ENCODE peak calls at places on chromosomes 6 and 20, in seven cellular contexts. Q is foreskin keratinocyte, G is cardiac fibroblast, Z is upper lobe of right lung, W is fibroblast of mammary gland, R is foreskin fibroblast, K is psoas muscle. C is an unnamed sample.

GRCh38 chr6:74863968-74864367 is 341.9 kb downstream of the COL12A1 start:
- DNase-seq in Q (no peak), K (no peak), R (no peak), G (peak), Z (no peak), W (no peak), C (no peak)

GRCh38 chr6:112781236-112781635 is 434.1 kb downstream of the RFPL4B start:
- DNase-seq in Q (no peak), K (no peak), Z (no peak), W (peak), G (peak), R (peak), C (no peak)

GRCh38 chr6:33794910-33795615 is 6.1 kb upstream of the LEMD2 start:
- DNase-seq in Q (no peak), K (no peak), G (no peak), W (no peak), Z (no peak), R (no peak), C (no peak)

GRCh38 chr20:49594143-49594928 is 26.4 kb upstream of the PTGIS start:
- DNase-seq in W (peak), Z (no peak), K (peak), Q (peak), G (peak), R (peak), C (peak)

GRCh38 chr6:3194535-3195376 is 32.7 kb downstream of the TUBB2B start:
- DNase-seq in R (no peak), G (peak), W (peak), Z (no peak), K (no peak), Q (no peak), C (no peak)

GRCh38 chr6:49551126-49551865 is 828 bp downstream of the C6orf141 start:
- DNase-seq in R (peak), Z (no peak), K (no peak), W (no peak), G (no peak), Q (peak), C (no peak)

GRCh38 chr6:48061630-48062029 is 49.4 kb downstream of the PTCHD4 start:
- DNase-seq in Q (peak), R (peak), G (peak), Z (no peak), K (no peak), W (peak), C (no peak)

GRCh38 chr6:144415014-144415413 is 129.9 kb downstream of the UTRN start:
- DNase-seq in W (peak), R (peak), K (no peak), G (peak), Z (no peak), Q (peak), C (no peak)

GRCh38 chr6:10140121-10140520 is 274.8 kb downstream of the TFAP2A start:
- DNase-seq in Q (no peak), G (no peak), K (no peak), R (no peak), W (no peak), Z (no peak), C (no peak)

GRCh38 chr20:36629719-36630340 is 16.2 kb downstream of the SLA2 start:
- DNase-seq in K (no peak), W (no peak), Z (no peak), G (no peak), Q (no peak), R (no peak), C (no peak)

GRCh38 chr6:79455446-79455845 is 81.8 kb downstream of the LCA5 start:
- DNase-seq in W (no peak), Z (no peak), G (no peak), K (no peak), R (no peak), Q (no peak), C (no peak)

GRCh38 chr6:24720131-24720603 is 1.2 kb upstream of the C6orf62 start:
- DNase-seq in R (peak), Q (peak), K (peak), W (peak), Z (peak), G (peak), C (peak)

GRCh38 chr6:34332255-34333198 is 59.9 kb downstream of the NUDT3 start:
- DNase-seq in R (no peak), W (no peak), G (no peak), Z (no peak), Q (no peak), K (no peak), C (no peak)

GRCh38 chr6:25026723-25027122 is 91.0 kb upstream of the RIPOR2 start:
- DNase-seq in R (no peak), K (no peak), W (no peak), Z (peak), Q (peak), G (no peak), C (no peak)

GRCh38 chr6:73985891-73986290 is 289.9 kb downstream of the CD109 start:
- DNase-seq in R (peak), Z (no peak), Q (peak), G (peak), K (no peak), W (peak), C (no peak)

GRCh38 chr6:33313105-33313708 is 671 bp downstream of the TAPBP start:
- DNase-seq in G (peak), Q (no peak), W (no peak), R (peak), K (peak), Z (peak), C (no peak)

GRCh38 chr20:4898282-4898681 is 103.0 kb downstream of the SLC23A2 start:
- DNase-seq in R (peak), W (peak), G (peak), Q (peak), Z (no peak), K (peak), C (no peak)

GRCh38 chr6:47197672-47198640 is 111.7 kb downstream of the TNFRSF21 start:
- DNase-seq in Q (peak), W (no peak), Z (no peak), K (no peak), R (no peak), G (no peak), C (no peak)

GRCh38 chr6:108947114-108947854 is 99.1 kb downstream of the ARMC2 start:
- DNase-seq in K (no peak), R (peak), Q (peak), G (peak), W (peak), Z (no peak), C (peak)

GRCh38 chr20:46218656-46219055 is 89.6 kb downstream of the CDH22 start:
- DNase-seq in K (no peak), Q (no peak), R (no peak), W (no peak), G (no peak), Z (no peak), C (no peak)

GRCh38 chr6:154555075-154555677 is 44.7 kb upstream of the CNKSR3 start:
- DNase-seq in G (peak), Q (peak), K (no peak), Z (no peak), R (peak), W (no peak), C (no peak)

GRCh38 chr6:16236648-16237199 is 1.7 kb upstream of the GMPR start:
- DNase-seq in G (peak), Z (no peak), W (peak), K (no peak), Q (no peak), R (peak), C (no peak)

GRCh38 chr6:85078071-85078470 is 313.7 kb upstream of the TBX18 start:
- DNase-seq in Q (peak), Z (no peak), K (no peak), R (peak), W (peak), G (peak), C (no peak)

GRCh38 chr6:135181333-135182119 is 418 bp downstream of the MYB start:
- DNase-seq in G (no peak), K (no peak), W (no peak), Q (peak), Z (no peak), R (peak), C (no peak)

GRCh38 chr6:141956046-141956761 is 176.5 kb upstream of the GJE1 start:
- DNase-seq in Q (peak), R (peak), W (peak), G (peak), K (no peak), Z (no peak), C (no peak)

GRCh38 chr6:170222498-170223471 is 68.1 kb downstream of the DLL1 start:
- DNase-seq in Q (no peak), G (no peak), Z (peak), W (no peak), K (no peak), R (no peak), C (peak)

GRCh38 chr6:123794190-123794589 is 9.5 kb upstream of the NKAIN2 start:
- DNase-seq in Z (no peak), Q (no peak), R (no peak), G (no peak), W (no peak), K (no peak), C (no peak)

GRCh38 chr6:35757461-35758123 is 18.8 kb upstream of the CLPSL2 start:
- DNase-seq in Z (no peak), W (peak), G (peak), Q (peak), R (peak), K (no peak), C (no peak)

DNA sequence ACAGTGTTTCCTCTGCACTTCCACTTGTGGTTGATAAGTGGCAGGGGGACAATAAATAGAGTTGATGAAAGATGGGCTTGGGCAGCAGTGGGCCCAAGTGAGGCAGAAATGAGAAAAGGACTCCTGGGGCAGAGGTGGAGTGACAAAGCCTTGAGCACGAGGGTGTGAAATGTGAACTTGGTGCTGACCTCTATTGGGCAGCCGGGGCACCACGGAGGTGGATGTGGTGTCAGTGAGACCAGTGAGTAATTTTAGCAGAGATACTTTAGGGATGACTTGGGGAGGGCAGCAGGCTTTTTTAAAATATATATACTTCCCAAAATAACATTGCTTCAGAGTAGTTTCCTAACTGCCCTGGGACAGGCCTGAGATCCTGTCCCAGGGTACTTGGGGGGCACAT is 30.6 kb upstream of the MYLK2 start:
- DNase-seq in K (peak), Z (no peak), R (peak), G (peak), W (peak), Q (no peak), C (no peak)
- TF ChIP-seq CTCF in K (no peak), Z (no peak), R (no peak), G (peak), W (peak), Q (no peak), C (no peak)

DNA sequence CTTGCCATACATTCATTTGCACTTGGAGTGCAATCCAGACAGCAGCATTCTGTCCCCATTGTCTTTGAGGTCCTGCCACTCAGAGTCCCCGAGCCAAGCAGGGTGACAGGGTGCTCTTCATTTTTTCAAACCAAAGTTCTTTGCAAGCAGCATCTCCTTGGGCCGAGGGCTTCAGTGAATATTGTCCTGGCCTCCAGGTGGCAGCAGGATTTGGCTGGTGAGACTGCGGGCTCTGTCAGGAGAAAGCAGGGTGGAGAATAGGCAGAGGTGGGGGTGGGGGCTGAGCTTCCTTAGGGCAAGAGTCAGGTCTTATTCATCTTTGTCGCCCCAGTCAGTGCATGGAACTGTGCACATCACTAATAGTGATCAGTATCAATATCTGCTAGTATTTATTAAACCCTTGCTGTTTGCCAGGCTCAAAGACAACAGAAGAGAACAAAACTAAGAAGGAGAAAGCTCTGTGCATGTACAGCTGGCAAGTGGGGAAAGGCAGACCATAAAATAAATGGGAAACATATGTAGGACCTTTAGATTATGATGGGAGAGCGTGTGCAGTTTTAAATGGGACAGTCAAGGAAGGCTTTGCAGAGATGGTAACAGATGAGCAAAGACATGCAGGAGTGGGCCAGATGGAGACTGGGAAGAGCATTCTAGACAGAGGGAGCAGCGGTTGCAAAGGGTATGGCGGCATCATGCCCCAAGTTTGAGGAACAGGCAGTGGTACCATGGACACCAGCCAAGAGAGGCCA is 260.2 kb downstream of the NRN1 start:
- DNase-seq in W (no peak), K (no peak), Z (no peak), R (peak), G (no peak), Q (no peak), C (no peak)
- TF ChIP-seq CTCF in W (no peak), K (peak), Z (no peak), R (peak), G (no peak), Q (peak), C (no peak)

DNA sequence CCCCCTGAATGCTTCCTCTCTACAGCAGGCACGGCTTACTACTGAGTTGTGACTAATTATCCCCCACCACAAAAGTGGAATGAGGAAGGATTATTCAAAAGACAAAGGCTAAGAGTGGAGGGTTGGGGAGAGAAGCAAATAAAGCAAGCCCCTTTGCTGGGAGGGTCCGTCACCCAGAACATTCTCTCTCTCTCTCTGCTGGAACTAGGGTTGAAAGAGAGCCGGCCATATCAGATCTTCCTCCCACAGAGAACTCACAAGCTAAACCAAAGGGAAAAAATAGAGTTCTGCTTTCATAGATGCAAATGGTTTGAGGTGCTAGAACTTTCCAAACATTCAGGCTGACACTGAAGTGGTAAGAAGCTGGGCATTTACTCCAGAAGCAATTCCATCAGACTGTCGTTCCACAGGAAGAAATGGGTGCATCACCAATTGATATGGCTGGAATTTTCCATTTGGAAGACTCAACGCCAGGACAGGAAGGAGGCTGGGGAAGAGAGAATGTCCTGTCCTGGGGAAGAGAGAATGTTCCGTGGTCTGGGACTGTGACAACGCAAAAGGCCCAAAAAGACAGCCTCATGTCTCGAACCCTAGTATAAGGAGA is 7.9 kb downstream of the ZMYND8 start:
- DNase-seq in K (no peak), W (no peak), G (no peak), Q (no peak), Z (no peak), R (no peak), C (no peak)
- TF ChIP-seq CTCF in K (no peak), W (no peak), G (no peak), Q (no peak), Z (no peak), R (no peak), C (no peak)

GRCh38 chr20:44646641-44647274 is 4.7 kb downstream of the ADA start:
- DNase-seq in G (peak), K (no peak), W (peak), Q (peak), Z (no peak), R (peak), C (no peak)

GRCh38 chr20:44648579-44648978 is 2.9 kb downstream of the ADA start:
- DNase-seq in Q (no peak), K (no peak), W (no peak), G (no peak), R (no peak), Z (no peak), C (no peak)

GRCh38 chr20:44649976-44650375 is 1.5 kb downstream of the ADA start:
- DNase-seq in G (no peak), Z (no peak), W (no peak), R (no peak), K (no peak), Q (no peak), C (no peak)

GRCh38 chr20:44646023-44646640 is 5.4 kb downstream of the ADA start:
- DNase-seq in G (peak), Q (no peak), K (no peak), R (no peak), W (no peak), Z (no peak), C (no peak)

DNA sequence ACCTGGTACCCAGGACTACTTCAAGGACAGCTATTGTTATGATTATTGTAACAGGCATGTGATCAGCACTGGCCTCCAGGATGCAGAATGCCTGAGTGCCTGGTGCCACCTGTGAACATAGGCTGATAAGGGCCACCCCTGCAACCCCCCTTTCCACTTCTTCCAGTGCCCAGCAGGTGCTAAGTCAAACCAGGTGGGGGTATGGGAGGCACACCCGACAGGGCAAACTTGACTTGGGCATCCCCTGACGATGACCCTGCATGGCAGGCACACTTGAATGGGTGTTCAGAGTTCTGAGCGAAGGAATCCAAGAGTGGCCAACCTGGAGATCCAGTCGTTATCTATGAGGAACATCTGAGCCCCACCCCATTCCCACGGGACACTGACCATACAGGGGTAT is 3.4 kb downstream of the ADA start:
- DNase-seq in K (no peak), W (no peak), R (no peak), Z (no peak), Q (no peak), G (no peak), C (no peak)
- TF ChIP-seq CTCF in K (no peak), W (no peak), R (no peak), Z (no peak), Q (no peak), G (no peak), C (no peak)

DNA sequence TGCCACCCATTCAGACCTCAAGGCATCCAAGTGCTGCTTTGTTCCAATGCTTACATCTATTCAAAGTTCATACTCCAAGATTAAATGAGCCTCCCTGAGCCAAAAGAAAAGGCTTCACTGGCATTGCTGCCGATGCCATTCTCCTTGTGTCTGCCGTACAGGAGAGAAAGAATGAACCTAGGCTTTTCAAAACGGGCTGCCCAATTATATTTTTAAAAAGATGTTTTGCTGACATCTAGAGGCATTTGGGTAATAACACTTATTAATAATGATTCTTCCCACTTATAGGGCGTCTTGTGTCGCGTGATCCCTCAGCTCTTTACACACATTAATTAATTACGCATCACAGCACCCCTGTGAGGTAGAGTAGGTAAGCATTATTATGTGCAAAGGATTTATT is 545.6 kb downstream of the PKHD1 start:
- DNase-seq in W (peak), Z (no peak), R (no peak), Q (peak), K (no peak), G (no peak), C (no peak)
- TF ChIP-seq CTCF in W (no peak), Z (no peak), R (no peak), Q (peak), K (no peak), G (no peak), C (no peak)

DNA sequence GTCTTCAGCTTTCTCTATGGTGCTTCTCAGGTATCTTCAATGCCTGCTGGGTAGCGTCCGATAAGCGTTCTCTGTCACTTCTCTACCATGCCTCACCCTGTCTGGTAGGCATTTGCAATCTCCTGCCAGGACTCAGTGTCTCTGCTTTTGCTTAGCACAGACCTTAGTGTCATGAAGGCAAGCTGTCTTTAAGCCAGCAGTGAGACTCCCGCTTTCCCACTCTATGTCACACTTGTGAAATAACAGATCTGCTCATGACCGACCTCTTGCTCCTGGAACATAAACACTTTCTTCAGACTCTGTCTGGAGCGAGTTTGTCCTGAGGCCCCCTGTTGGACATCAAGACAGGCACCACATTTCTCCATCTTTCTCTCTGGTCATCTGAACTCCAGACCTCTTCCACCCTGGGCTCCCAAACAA is 17.0 kb downstream of the ADGRB3 start:
- DNase-seq in K (no peak), W (no peak), G (no peak), R (no peak), Q (no peak), Z (no peak), C (no peak)
- TF ChIP-seq CTCF in K (no peak), W (no peak), G (no peak), R (no peak), Q (no peak), Z (peak), C (no peak)

DNA sequence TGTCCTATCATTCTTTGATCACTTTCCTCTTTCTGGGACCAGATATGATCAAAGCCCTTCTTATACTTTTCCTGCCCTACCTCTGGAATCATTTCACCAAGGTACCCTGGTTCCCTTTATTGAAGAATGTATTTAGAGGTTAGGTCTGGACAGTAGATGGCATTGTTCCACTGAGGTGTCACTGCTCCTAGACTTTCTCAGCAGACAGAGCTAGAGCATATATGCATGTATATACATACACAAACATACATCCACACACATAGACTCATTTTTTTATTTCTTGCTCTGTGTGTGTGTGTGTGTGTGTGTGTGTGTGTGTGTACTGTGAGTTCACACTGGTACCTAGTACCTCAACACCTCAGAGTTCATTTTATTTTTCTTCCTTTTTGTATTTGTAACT is 40.9 kb downstream of the PTPRA start:
- DNase-seq in G (peak), R (peak), Z (no peak), W (no peak), Q (no peak), K (no peak), C (no peak)
- TF ChIP-seq CTCF in G (peak), R (no peak), Z (no peak), W (peak), Q (peak), K (no peak), C (no peak)

GRCh38 chr20:14259691-14260090 is 77.7 kb downstream of the FLRT3 start:
- DNase-seq in K (no peak), R (peak), Q (peak), Z (no peak), G (no peak), W (peak), C (no peak)

GRCh38 chr20:14264869-14265268 is 72.5 kb downstream of the FLRT3 start:
- DNase-seq in W (peak), K (no peak), G (peak), Z (no peak), R (peak), Q (peak), C (no peak)
- TF ChIP-seq CTCF in W (peak), K (peak), G (peak), Z (peak), R (peak), Q (peak), C (no peak)

GRCh38 chr20:653110-653589 is at the start of gene SRXN1:
- DNase-seq in W (peak), Q (peak), Z (peak), R (peak), G (peak), K (peak), C (peak)
- TF ChIP-seq CTCF in W (no peak), Q (peak), Z (peak), R (peak), G (no peak), K (peak), C (no peak)